ENCODE peak calls at places on chromosomes 13 and 19, in nine cellular contexts. T is AG09319; I is hepatocyte; F is stomach; E is heart left ventricle; O is left ventricle myocardium inferior; B is fibroblast of mammary gland; P is fibroblast of pulmonary artery; V is CD4-positive, alpha-beta T cell. C is an unnamed sample.

GRCh38 chr19:43207991-43208390 is 2.6 kb upstream of the PSG4 start:
- DNase-seq in T (no peak), I (no peak), F (no peak), E (no peak), O (no peak), B (no peak), P (no peak), V (no peak), C (no peak)

GRCh38 chr19:1039646-1040475 is at the start of gene ABCA7:
- DNase-seq in T (peak), I (peak), F (peak), E (peak), O (peak), B (peak), P (peak), V (peak), C (peak)

GRCh38 chr19:53977429-53977990 is 13.9 kb upstream of the CACNG6 start:
- DNase-seq in T (peak), I (peak), F (peak), E (no peak), O (peak), B (peak), P (peak), V (peak), C (peak)

GRCh38 chr19:13621413-13621812 is 115.1 kb upstream of the CACNA1A start:
- DNase-seq in T (peak), I (no peak), F (no peak), E (no peak), O (no peak), B (peak), P (peak), V (no peak), C (peak)

GRCh38 chr19:12527034-12527836 is 24.0 kb downstream of the ZNF564 start:
- DNase-seq in T (no peak), I (peak), F (no peak), E (no peak), O (no peak), B (peak), P (peak), V (no peak), C (peak)

GRCh38 chr19:52453324-52454094 is at the start of gene ZNF578:
- DNase-seq in T (peak), I (no peak), F (peak), E (peak), O (peak), B (peak), P (peak), V (peak), C (peak)

GRCh38 chr19:28184997-28185396 is 1028.0 kb downstream of the UQCRFS1 start:
- DNase-seq in T (no peak), I (no peak), F (no peak), E (no peak), O (no peak), B (peak), P (no peak), V (no peak), C (no peak)

GRCh38 chr19:54168174-54168917 is 4.6 kb downstream of the TMC4 start:
- DNase-seq in T (peak), I (peak), F (peak), E (peak), O (peak), B (peak), P (peak), V (peak), C (peak)

GRCh38 chr13:98650376-98651107 is 73.6 kb upstream of the STK24 start:
- DNase-seq in T (no peak), I (peak), F (peak), E (no peak), O (no peak), B (no peak), P (no peak), V (no peak), C (no peak)

GRCh38 chr19:33134571-33135041 is 2.7 kb downstream of the WDR88 start:
- DNase-seq in T (no peak), I (no peak), F (no peak), E (no peak), O (no peak), B (no peak), P (no peak), V (no peak), C (no peak)

GRCh38 chr19:33444238-33444992 is 70.9 kb downstream of the CEBPG start:
- DNase-seq in T (no peak), I (no peak), F (no peak), E (peak), O (peak), B (no peak), P (no peak), V (no peak), C (no peak)

GRCh38 chr19:28864024-28864503 is 348.9 kb downstream of the UQCRFS1 start:
- DNase-seq in T (no peak), I (no peak), F (no peak), E (no peak), O (peak), B (no peak), P (no peak), V (no peak), C (no peak)

GRCh38 chr13:53151692-53152421 is 123.2 kb downstream of the OLFM4 start:
- DNase-seq in T (no peak), I (peak), F (peak), E (no peak), O (no peak), B (peak), P (peak), V (no peak), C (no peak)

GRCh38 chr19:52665529-52665928 is 27.4 kb upstream of the ZNF83 start:
- DNase-seq in T (no peak), I (peak), F (no peak), E (no peak), O (no peak), B (peak), P (no peak), V (no peak), C (peak)

GRCh38 chr19:44810555-44811447 is 1.9 kb downstream of the BCAM start:
- DNase-seq in T (no peak), I (no peak), F (no peak), E (no peak), O (no peak), B (no peak), P (no peak), V (no peak), C (no peak)

GRCh38 chr19:29779921-29780320 is 31.9 kb upstream of the CCNE1 start:
- DNase-seq in T (no peak), I (no peak), F (no peak), E (no peak), O (no peak), B (no peak), P (no peak), V (no peak), C (no peak)

GRCh38 chr13:107964356-107964755 is 251.0 kb downstream of the LIG4 start:
- DNase-seq in T (no peak), I (no peak), F (no peak), E (no peak), O (no peak), B (no peak), P (peak), V (no peak), C (no peak)

GRCh38 chr13:74570046-74570445 is 435.8 kb upstream of the KLF12 start:
- DNase-seq in T (no peak), I (no peak), F (no peak), E (no peak), O (no peak), B (no peak), P (no peak), V (no peak), C (no peak)

GRCh38 chr19:3458595-3459284 is 21.6 kb downstream of the SMIM24 start:
- DNase-seq in T (no peak), I (peak), F (no peak), E (peak), O (no peak), B (no peak), P (peak), V (no peak), C (no peak)

GRCh38 chr13:34502621-34503020 is 439.4 kb upstream of the NBEA start:
- DNase-seq in T (no peak), I (no peak), F (no peak), E (no peak), O (no peak), B (no peak), P (no peak), V (no peak), C (no peak)

GRCh38 chr19:47697863-47698609 is 15.2 kb upstream of the EHD2 start:
- DNase-seq in T (peak), I (peak), F (peak), E (peak), O (peak), B (peak), P (peak), V (peak), C (peak)

GRCh38 chr13:78875792-78876580 is 217.0 kb upstream of the OBI1 start:
- DNase-seq in T (no peak), I (no peak), F (no peak), E (peak), O (no peak), B (no peak), P (no peak), V (no peak), C (no peak)

GRCh38 chr19:32874605-32875004 is 5.0 kb upstream of the SLC7A9 start:
- DNase-seq in T (no peak), I (no peak), F (no peak), E (no peak), O (no peak), B (no peak), P (no peak), V (no peak), C (no peak)

GRCh38 chr13:113464476-113464875 is 11.2 kb upstream of the ADPRHL1 start:
- DNase-seq in T (no peak), I (no peak), F (no peak), E (no peak), O (no peak), B (no peak), P (no peak), V (no peak), C (no peak)

GRCh38 chr13:35732565-35732964 is 256.1 kb upstream of the MAB21L1 start:
- DNase-seq in T (no peak), I (no peak), F (no peak), E (no peak), O (peak), B (no peak), P (no peak), V (no peak), C (no peak)

GRCh38 chr19:2051771-2052704 is 994 bp upstream of the MKNK2 start:
- DNase-seq in T (no peak), I (peak), F (peak), E (peak), O (peak), B (no peak), P (no peak), V (no peak), C (no peak)

GRCh38 chr13:64248371-64249065 is 2832.9 kb upstream of the PCDH20 start:
- DNase-seq in T (no peak), I (no peak), F (no peak), E (no peak), O (no peak), B (no peak), P (peak), V (no peak), C (peak)

GRCh38 chr19:17504030-17504429 is 7.4 kb upstream of the PGLS start:
- DNase-seq in T (no peak), I (no peak), F (no peak), E (no peak), O (no peak), B (no peak), P (no peak), V (no peak), C (no peak)

GRCh38 chr13:76991796-76992547 is at the start of gene CLN5:
- DNase-seq in T (peak), I (peak), F (peak), E (peak), O (peak), B (peak), P (peak), V (peak), C (peak)

GRCh38 chr19:35279985-35280821 is 2.1 kb upstream of the HAMP start:
- DNase-seq in T (no peak), I (no peak), F (no peak), E (no peak), O (no peak), B (no peak), P (no peak), V (no peak), C (no peak)

GRCh38 chr19:6108721-6109633 is 1.3 kb downstream of the RFX2 start:
- DNase-seq in T (peak), I (peak), F (peak), E (peak), O (peak), B (peak), P (peak), V (peak), C (peak)

GRCh38 chr13:63425131-63425530 is 2009.5 kb upstream of the PCDH20 start:
- DNase-seq in T (no peak), I (no peak), F (no peak), E (no peak), O (no peak), B (no peak), P (peak), V (no peak), C (no peak)

GRCh38 chr19:28705008-28705407 is 507.9 kb downstream of the UQCRFS1 start:
- DNase-seq in T (peak), I (peak), F (no peak), E (no peak), O (no peak), B (peak), P (peak), V (no peak), C (peak)

GRCh38 chr19:16330368-16330801 is 5.8 kb downstream of the KLF2 start:
- DNase-seq in T (no peak), I (peak), F (peak), E (peak), O (peak), B (peak), P (peak), V (peak), C (peak)

GRCh38 chr13:32413284-32413683 is 14.6 kb downstream of the N4BP2L1 start:
- DNase-seq in T (no peak), I (no peak), F (no peak), E (no peak), O (no peak), B (no peak), P (no peak), V (no peak), C (no peak)

GRCh38 chr13:32417995-32418394 is 9.9 kb downstream of the N4BP2L1 start:
- DNase-seq in T (no peak), I (no peak), F (no peak), E (no peak), O (no peak), B (no peak), P (no peak), V (no peak), C (no peak)

GRCh38 chr13:32414580-32414979 is 13.3 kb downstream of the N4BP2L1 start:
- DNase-seq in T (no peak), I (no peak), F (no peak), E (no peak), O (no peak), B (no peak), P (no peak), V (no peak), C (no peak)

GRCh38 chr13:32419862-32420261 is 8.1 kb downstream of the N4BP2L1 start:
- DNase-seq in T (no peak), I (no peak), F (no peak), E (no peak), O (no peak), B (no peak), P (no peak), V (no peak), C (no peak)

GRCh38 chr13:32415019-32415418 is 12.9 kb downstream of the N4BP2L1 start:
- DNase-seq in T (no peak), I (no peak), F (no peak), E (no peak), O (no peak), B (peak), P (no peak), V (no peak), C (no peak)
- TF ChIP-seq CTCF in T (peak), I (peak), F (no peak), E (no peak), O (peak), B (peak), P (peak), V (peak), C (peak)

DNA sequence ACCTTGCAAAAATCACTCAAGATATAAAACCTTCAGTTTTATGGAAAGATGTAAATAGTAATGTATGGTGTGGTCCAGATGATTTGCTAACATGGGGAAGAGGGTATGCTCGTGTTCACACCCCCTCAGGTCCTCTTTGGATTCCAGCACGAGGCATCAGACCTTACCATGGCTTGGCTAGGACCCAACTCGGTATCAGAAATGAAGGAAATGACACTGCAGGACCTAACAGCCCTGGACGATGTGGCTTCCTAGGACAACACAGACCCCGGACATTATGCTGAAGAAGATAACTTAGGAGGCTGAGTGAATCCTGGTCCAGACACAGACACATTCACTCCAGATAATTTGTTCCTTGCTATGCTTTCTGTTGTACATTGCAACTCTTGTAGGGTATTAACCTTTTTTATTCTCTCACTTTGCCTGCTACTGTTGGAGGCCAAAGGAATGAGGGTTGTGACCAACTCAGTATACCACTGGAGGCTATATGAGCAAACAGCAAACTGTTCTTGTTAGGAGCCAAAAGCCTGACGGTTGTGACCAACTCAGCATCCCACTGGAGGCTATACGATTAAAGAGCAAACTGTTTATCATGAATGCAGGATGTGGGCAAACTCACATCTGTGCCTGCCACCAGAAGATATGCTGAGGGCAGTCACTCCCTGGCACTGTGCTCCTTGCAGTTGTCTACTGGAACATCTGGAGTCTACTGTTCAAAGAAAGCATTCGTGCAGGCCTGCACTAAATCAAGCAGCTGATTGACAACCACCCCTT is 121.7 kb downstream of the ZNF429 start:
- DNase-seq in T (no peak), I (no peak), F (no peak), E (no peak), O (no peak), B (no peak), P (no peak), V (no peak), C (no peak)
- TF ChIP-seq CTCF in T (no peak), I (no peak), F (no peak), E (no peak), O (no peak), B (no peak), P (no peak), V (no peak), C (no peak)

DNA sequence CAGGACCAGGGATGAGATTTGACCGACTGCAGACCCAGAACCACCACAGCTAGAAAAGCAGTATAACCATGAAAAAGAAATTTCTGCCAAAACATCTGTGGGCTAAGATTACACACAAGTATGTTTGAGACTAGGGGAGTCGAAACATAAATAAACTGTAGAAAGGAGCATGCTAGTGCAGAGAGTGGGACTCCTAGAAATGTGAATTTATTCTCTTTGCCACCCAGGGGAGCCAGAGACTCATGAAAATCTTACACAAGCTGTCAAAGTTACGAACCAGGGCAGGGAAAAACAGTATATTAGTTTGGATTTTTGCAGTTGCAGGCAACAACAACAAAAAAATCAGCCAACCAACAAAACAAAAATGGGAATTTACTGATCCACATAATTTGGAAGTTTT is 12.3 kb upstream of the HSPH1 start:
- DNase-seq in T (no peak), I (no peak), F (no peak), E (no peak), O (no peak), B (peak), P (peak), V (no peak), C (peak)
- TF ChIP-seq CTCF in T (no peak), I (peak), F (no peak), E (no peak), O (peak), B (peak), P (peak), V (no peak), C (no peak)

DNA sequence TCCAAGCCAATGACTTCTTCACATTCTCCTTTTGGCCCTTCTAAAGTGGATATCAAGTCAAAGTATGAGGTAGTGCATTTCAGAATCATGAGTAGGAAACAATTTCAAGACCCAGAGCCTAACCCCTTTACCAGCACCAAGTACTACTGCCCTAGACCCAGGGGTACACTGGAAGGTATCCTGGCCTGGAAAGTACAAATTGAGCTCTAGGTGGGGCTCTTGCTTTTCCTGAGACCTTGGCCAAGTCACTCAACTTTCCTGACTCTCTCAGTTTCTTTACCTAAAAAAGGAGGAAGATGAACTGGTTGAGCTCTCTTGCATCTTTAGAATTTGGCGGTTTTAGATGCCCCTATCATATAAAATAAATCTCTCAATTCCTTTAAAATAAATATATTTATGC is 204.7 kb downstream of the FGF14 start:
- DNase-seq in T (no peak), I (no peak), F (no peak), E (no peak), O (no peak), B (peak), P (no peak), V (no peak), C (no peak)
- TF ChIP-seq CTCF in T (no peak), I (no peak), F (no peak), E (no peak), O (peak), B (peak), P (no peak), V (no peak), C (no peak)

DNA sequence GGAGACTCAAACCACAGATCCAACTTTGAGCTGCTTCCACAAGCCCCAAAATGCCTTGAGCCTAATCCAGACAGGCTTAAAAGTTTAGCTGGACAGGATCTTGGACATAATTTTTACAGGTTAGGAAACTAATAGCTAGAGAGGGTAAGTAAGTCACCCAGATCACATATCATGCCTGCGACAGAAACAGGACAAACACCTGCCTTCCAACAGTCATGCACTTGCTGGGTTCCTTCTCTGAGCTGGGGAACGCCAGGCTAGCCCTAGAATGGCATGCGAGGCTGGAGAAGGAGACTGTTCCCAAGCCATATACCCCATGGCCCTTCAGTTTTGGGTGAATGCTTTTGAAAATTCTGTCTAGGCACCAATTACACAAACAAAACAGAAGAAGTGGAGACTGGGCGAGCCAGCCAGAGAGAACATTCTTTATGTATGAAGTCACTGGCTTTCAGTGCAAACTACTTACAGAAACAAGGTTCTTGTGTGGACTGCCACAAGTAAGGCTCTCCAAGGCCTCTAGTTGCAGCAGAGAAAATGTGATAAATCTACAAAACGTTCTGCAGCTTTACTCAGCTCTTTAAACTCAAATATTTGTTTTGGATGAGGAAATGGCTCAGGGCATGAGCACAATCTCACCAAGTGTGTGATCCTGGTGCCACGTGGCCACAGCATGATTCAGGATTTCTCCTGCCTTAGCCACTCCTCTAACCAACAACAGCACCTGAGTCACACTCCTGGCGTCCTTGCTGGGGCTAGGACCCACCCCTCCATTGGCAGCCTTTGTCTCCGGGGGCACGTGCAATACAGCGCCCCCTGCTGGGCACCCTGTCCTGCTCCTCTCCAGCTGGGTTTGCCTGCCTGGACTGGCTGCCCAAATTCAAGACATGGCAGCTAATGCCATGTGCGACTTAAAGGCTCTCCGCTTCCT is 73.4 kb upstream of the UBL3 start:
- DNase-seq in T (peak), I (peak), F (peak), E (peak), O (peak), B (peak), P (peak), V (no peak), C (peak)
- TF ChIP-seq CTCF in T (peak), I (peak), F (no peak), E (peak), O (peak), B (peak), P (peak), V (peak), C (peak)

GRCh38 chr13:66353664-66354063 is 876.5 kb downstream of the PCDH9 start:
- DNase-seq in T (no peak), I (peak), F (no peak), E (no peak), O (no peak), B (no peak), P (peak), V (no peak), C (no peak)
- TF ChIP-seq CTCF in T (no peak), I (no peak), F (no peak), E (no peak), O (no peak), B (no peak), P (peak), V (no peak), C (no peak)

C was measured in HFFc6.